ENCODE peak calls at places on chromosome 21, in four cellular contexts. S is K562, Z is HepG2, N is HCT116. M is an unnamed sample. For H3K4me1, the result is how much of the 10 kb centered on the place peaks cover.

GRCh38 chr21:43203523-43204080 is 34.8 kb downstream of the CRYAA start:
- DNase-seq in Z (no peak), S (no peak), N (no peak), M (no peak)

GRCh38 chr21:23223882-23224281 is 2225.7 kb downstream of the NCAM2 start:
- DNase-seq in Z (no peak), N (no peak), S (no peak), M (no peak)

GRCh38 chr21:32249551-32250280 is 29.1 kb downstream of the MIS18A start:
- DNase-seq in Z (no peak), S (no peak), N (no peak), M (no peak)

GRCh38 chr21:46668381-46668780 is 32.9 kb downstream of the PRMT2 start:
- DNase-seq in S (no peak), N (no peak), Z (no peak), M (no peak)

GRCh38 chr21:17512245-17513213 is at the start of gene CXADR:
- DNase-seq in Z (peak), S (peak), N (peak), M (no peak)

GRCh38 chr21:42132183-42132582 is 61.1 kb downstream of the UMODL1 start:
- DNase-seq in N (no peak), S (no peak), Z (no peak), M (no peak)

GRCh38 chr21:41851090-41851790 is 27.9 kb downstream of the PRDM15 start:
- DNase-seq in Z (no peak), S (no peak), N (no peak), M (no peak)

GRCh38 chr21:41929248-41929647 is 24.6 kb downstream of the C2CD2 start:
- DNase-seq in N (no peak), S (no peak), Z (no peak), M (no peak)

GRCh38 chr21:30014883-30015282 is 75.1 kb upstream of the GRIK1 start:
- DNase-seq in S (no peak), N (no peak), Z (no peak), M (no peak)

GRCh38 chr21:38721983-38722382 is 83.7 kb upstream of the ETS2 start:
- DNase-seq in N (no peak), Z (no peak), S (no peak), M (no peak)

GRCh38 chr21:31988492-31989285 is 115.9 kb downstream of the HUNK start:
- DNase-seq in Z (no peak), N (no peak), S (no peak), M (no peak)

GRCh38 chr21:41611966-41612606 is 104.1 kb upstream of the TMPRSS2 start:
- DNase-seq in Z (peak), S (peak), N (peak), M (peak)

GRCh38 chr21:42736646-42737350 is 83.4 kb downstream of the PDE9A start:
- DNase-seq in Z (no peak), S (no peak), N (no peak), M (no peak)

GRCh38 chr21:42279341-42279871 is 35.8 kb downstream of the TFF3 start:
- DNase-seq in Z (no peak), N (no peak), S (no peak), M (no peak)

GRCh38 chr21:28142692-28143091 is 850.0 kb downstream of the LTN1 start:
- DNase-seq in N (no peak), S (no peak), Z (no peak), M (no peak)

GRCh38 chr21:27498025-27498424 is 531.1 kb upstream of the ADAMTS5 start:
- DNase-seq in N (no peak), Z (no peak), S (no peak), M (no peak)

GRCh38 chr21:28737671-28738279 is 254.9 kb downstream of the LTN1 start:
- DNase-seq in Z (peak), S (no peak), N (no peak), M (no peak)

GRCh38 chr21:26366781-26367180 is 196.2 kb upstream of the APP start:
- DNase-seq in S (no peak), Z (no peak), N (no peak), M (no peak)

GRCh38 chr21:17560377-17560776 is 47.5 kb downstream of the CXADR start:
- DNase-seq in S (no peak), Z (no peak), N (no peak), M (no peak)

GRCh38 chr21:18869105-18869504 is 465.5 kb upstream of the TMPRSS15 start:
- DNase-seq in N (no peak), S (no peak), Z (no peak), M (no peak)

GRCh38 chr21:31752967-31753366 is 21.0 kb upstream of the SCAF4 start:
- DNase-seq in S (no peak), Z (no peak), N (no peak), M (no peak)

GRCh38 chr21:29423521-29423920 is 124.8 kb downstream of the BACH1 start:
- DNase-seq in N (no peak), Z (no peak), S (no peak), M (no peak)

GRCh38 chr21:39556176-39556575 is 56.6 kb upstream of the B3GALT5 start:
- DNase-seq in N (no peak), S (no peak), Z (no peak), M (no peak)

GRCh38 chr21:28431022-28431421 is 561.7 kb downstream of the LTN1 start:
- DNase-seq in S (no peak), N (no peak), Z (no peak), M (no peak)

GRCh38 chr21:42097860-42098259 is 26.7 kb downstream of the UMODL1 start:
- DNase-seq in N (peak), Z (peak), S (no peak), M (peak)

GRCh38 chr21:41621523-41621922 is 113.6 kb upstream of the TMPRSS2 start:
- DNase-seq in N (no peak), Z (no peak), S (no peak), M (no peak)

GRCh38 chr21:21929228-21929627 is 931.0 kb downstream of the NCAM2 start:
- DNase-seq in Z (no peak), S (no peak), N (no peak), M (no peak)

GRCh38 chr21:31347435-31348032 is 3.5 kb upstream of the TIAM1 start:
- DNase-seq in S (peak), Z (peak), N (no peak), M (no peak)

GRCh38 chr21:16815228-16815627 is 697.6 kb upstream of the CXADR start:
- DNase-seq in N (no peak), S (no peak), Z (no peak), M (no peak)

GRCh38 chr21:21921410-21922232 is 923.4 kb downstream of the NCAM2 start:
- DNase-seq in S (peak), N (no peak), Z (no peak), M (no peak)

GRCh38 chr21:27045281-27045985 is 78.5 kb upstream of the ADAMTS5 start:
- DNase-seq in Z (no peak), N (no peak), S (no peak), M (no peak)

GRCh38 chr21:38849776-38850175 is 44.0 kb downstream of the ETS2 start:
- DNase-seq in S (no peak), Z (peak), N (no peak), M (no peak)

GRCh38 chr21:39363607-39364555 is 15.0 kb upstream of the HMGN1 start:
- DNase-seq in Z (no peak), S (no peak), N (no peak), M (no peak)

GRCh38 chr21:25999935-26000582 is 170.5 kb downstream of the APP start:
- DNase-seq in N (no peak), S (no peak), Z (no peak), M (no peak)

GRCh38 chr21:45293726-45294401 is 6.2 kb upstream of the POFUT2 start:
- DNase-seq in N (no peak), Z (no peak), S (no peak), M (no peak)
- H3K4me1 ChIP-seq in N (under half), Z (half or more), S (under half), M (half or more)

DNA sequence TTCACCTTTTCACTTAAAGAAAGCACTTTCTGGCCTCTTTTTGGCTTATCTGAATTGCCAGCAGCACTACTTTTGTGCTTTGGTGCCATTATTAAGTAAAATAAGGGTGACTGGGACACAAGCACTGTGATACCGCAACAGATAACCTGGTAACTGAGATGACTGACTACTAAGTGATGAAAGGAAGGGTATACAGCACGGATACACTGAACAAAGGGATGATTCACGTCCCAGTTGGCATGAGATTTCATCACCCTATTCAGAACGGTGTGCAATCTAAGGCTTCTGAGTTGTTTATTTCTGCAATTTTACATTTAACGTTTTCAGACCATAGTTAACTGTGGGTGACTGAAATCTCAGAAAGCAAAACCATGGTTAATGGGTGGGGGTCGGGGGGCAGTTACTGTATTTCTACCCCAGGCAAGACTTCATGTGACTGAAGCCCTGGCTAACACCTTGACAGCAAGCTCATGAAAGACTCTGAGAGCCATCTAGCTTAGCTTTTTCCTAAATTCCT is 102.8 kb downstream of the CLIC6 start:
- DNase-seq in S (no peak), Z (peak), N (peak), M (peak)
- TF ChIP-seq TCF7L2 in S (no peak), Z (no peak), N (peak), M (no peak)

DNA sequence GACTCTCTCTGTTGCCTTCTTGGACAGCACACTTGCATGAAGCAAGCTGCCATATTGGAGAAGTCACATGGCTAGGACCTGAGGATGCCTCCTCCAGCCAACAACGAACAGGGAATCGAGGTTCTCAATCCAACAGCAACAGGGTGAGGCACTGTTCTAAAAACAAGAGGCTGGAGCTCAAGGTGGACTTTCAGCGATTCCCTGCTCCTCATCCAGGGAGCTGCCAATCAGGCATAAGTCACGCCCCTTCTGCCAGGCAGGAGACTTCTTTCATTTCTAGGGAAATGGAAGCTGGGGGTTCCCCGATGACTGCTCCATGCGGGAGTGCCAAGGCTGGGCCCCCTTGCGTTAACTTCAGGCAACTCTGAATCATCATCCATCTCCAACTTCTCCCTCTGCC is 22.7 kb upstream of the IFNAR1 start:
- DNase-seq in S (no peak), N (no peak), Z (no peak), M (no peak)
- H3K27ac ChIP-seq in S (peak), N (no peak), Z (no peak), M (no peak)

GRCh38 chr21:15031790-15032357 is 32.9 kb downstream of the NRIP1 start:
- DNase-seq in Z (no peak), N (no peak), S (no peak), M (no peak)
- H3K4me1 ChIP-seq in Z (under half), N (under half), S (under half), M (under half)

DNA sequence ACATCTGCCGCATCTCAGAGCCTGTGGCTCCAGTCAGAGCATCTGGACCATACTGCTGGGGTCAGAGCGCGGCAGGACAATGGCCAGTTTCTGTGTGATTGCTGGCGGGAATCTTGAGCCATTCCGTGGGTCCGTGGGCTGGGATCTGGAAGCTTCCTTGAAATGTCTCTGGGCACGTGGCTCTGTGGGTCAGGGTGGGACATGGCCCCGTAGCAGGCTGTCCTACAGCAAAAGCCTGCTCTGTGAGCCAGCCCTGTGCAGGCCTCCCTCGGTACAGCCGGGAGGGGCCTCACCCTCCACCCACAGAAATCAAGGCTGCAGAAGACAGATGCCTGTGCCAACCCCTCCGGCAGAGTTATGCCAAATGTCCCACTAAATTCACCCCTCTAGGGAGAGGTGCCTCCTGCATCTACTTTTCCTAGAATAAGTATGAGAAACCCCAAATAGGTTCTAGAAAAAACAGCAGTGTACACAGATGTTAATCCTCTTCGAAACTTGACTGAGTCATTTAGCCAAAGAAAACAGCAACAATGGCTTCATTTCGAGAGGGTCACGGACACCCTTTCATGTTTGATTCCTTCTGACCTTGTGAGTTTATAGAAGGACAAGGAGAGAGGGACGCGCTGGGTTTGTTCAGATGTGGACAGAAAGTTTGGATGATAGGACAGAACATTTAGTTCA is 27.8 kb downstream of the COL18A1 start:
- DNase-seq in Z (peak), S (no peak), N (no peak), M (no peak)
- TF ChIP-seq TCF7L2 in Z (no peak), S (no peak), N (no peak), M (peak)

GRCh38 chr21:34794686-34795085 is 125.9 kb downstream of the CLIC6 start:
- DNase-seq in Z (no peak), S (no peak), N (no peak), M (no peak)

GRCh38 chr21:34796518-34797201 is 127.9 kb downstream of the CLIC6 start:
- DNase-seq in Z (peak), N (peak), S (no peak), M (no peak)

GRCh38 chr21:34793471-34793870 is 124.7 kb downstream of the CLIC6 start:
- DNase-seq in N (no peak), S (no peak), Z (peak), M (no peak)

GRCh38 chr21:34797202-34797527 is 128.4 kb downstream of the CLIC6 start:
- DNase-seq in N (no peak), Z (no peak), S (no peak), M (no peak)

DNA sequence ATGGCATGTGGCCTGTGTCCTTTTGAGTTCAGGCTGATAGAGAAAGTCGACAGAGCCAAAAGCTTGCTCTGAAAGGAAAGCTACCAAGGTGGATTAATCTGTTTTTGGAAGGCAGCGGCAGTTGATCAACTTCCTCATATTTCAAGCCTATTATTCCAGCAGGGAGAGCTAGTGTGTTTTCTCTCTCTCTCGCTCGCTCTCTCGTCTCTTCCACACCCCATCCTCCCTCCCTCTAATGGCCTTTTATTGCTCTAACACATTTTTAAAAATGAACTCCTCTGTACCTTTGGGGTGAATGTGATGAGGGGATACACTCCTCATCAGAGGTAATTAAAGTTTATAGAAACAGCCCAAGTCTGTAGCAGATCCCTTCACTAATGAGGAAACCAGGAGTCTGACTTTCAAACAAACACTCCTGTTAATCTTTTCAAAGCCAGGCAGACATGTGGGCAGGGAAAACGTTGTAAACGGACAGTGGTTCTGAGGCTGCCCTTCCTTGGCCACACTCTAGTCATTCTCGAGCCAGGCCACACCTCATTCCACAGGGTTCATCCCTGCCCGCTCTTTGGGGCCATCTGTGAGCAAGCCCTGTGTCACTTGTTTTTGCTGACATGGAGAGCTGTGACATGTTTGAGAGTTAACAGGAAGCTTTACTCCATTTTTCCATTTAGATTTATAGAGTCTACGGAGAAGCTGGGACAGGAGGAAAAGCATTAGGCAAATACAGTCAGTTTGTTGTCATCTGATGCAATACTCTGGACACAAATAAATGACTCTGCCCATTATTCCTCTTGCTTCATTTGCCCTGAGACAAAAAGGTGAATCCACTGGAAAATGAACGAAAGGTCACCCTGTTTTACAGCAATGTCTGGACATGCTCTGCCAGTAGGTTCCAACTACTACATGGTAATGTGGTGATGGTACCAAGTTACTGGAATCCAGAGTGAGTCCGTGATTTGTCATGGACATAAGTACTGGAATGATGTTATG is 126.7 kb downstream of the CLIC6 start:
- DNase-seq in Z (peak), S (no peak), N (peak), M (no peak)
- H3K27ac ChIP-seq in Z (peak), S (no peak), N (peak), M (no peak)

GRCh38 chr21:37563641-37564340 is 197.2 kb downstream of the DYRK1A start:
- DNase-seq in N (peak), Z (no peak), S (peak), M (peak)

GRCh38 chr21:37564341-37564923 is 197.9 kb downstream of the DYRK1A start:
- DNase-seq in Z (peak), S (peak), N (peak), M (peak)

GRCh38 chr21:37566790-37567725 is 200.5 kb downstream of the DYRK1A start:
- DNase-seq in S (no peak), Z (no peak), N (no peak), M (no peak)

GRCh38 chr21:37564924-37565529 is 198.5 kb downstream of the DYRK1A start:
- DNase-seq in N (no peak), S (no peak), Z (peak), M (no peak)

GRCh38 chr21:37565530-37566223 is 199.1 kb downstream of the DYRK1A start:
- DNase-seq in S (no peak), N (no peak), Z (peak), M (no peak)
- H3K4me1 ChIP-seq in S (under half), N (under half), Z (under half), M (under half)

M was measured in Panc1.